ENCODE peak calls at places on chromosome 4, in six cellular contexts. O is EH; Y is mucosa of descending colon; C is erythroblast; F is stimulated activated CD4-positive, alpha-beta T cell treated with anti-CD3 and anti-CD28 coated beads, TNF-alpha, amount 100 ng/mL, for 4 hours; T is AG09319. J is an unnamed sample.

GRCh38 chr4:156889616-156890594 is 81.7 kb downstream of the PDGFC start:
- DNase-seq in O (peak; percentile 59), Y (peak; percentile 18), C (no peak), F (no peak), T (peak; percentile 20), J (no peak)

GRCh38 chr4:173448557-173448918 is 49.6 kb upstream of the SCRG1 start:
- DNase-seq in O (peak; percentile 63), Y (no peak), C (no peak), F (no peak), T (no peak), J (no peak)

GRCh38 chr4:41009411-41009810 is 204.9 kb downstream of the APBB2 start:
- DNase-seq in O (peak; percentile 79), Y (no peak), C (no peak), F (no peak), T (no peak), J (no peak)

GRCh38 chr4:121256346-121256745 is 92.2 kb upstream of the TNIP3 start:
- DNase-seq in O (peak; percentile 89), Y (no peak), C (no peak), F (peak; percentile 17), T (peak; percentile 54), J (no peak)

GRCh38 chr4:38562751-38563198 is 101.2 kb upstream of the KLF3 start:
- DNase-seq in O (peak; percentile 32), Y (no peak), C (no peak), F (no peak), T (no peak), J (no peak)

GRCh38 chr4:184694412-184694956 is 39.4 kb downstream of the CENPU start:
- DNase-seq in O (no peak), Y (no peak), C (no peak), F (no peak), T (no peak), J (no peak)

GRCh38 chr4:57640391-57641100 is 530.4 kb upstream of the IGFBP7 start:
- DNase-seq in O (no peak), Y (peak; percentile 28), C (no peak), F (no peak), T (no peak), J (no peak)

GRCh38 chr4:76943129-76943620 is 6.4 kb upstream of the SEPTIN11 start:
- DNase-seq in O (peak; percentile 80), Y (no peak), C (no peak), F (no peak), T (no peak), J (no peak)

GRCh38 chr4:143336828-143337599 is at the start of gene GAB1:
- DNase-seq in O (peak; percentile 84), Y (peak; percentile 83), C (peak; percentile 89), F (no peak), T (no peak), J (no peak)